ENCODE peak calls at places on chromosomes 5 and 9, in ten cellular contexts. B is activated CD4-positive, alpha-beta T cell treated with anti-CD3 and anti-CD28 coated beads, Interleukin-2, amount 50 U/mL, for 48 hours; A is HCEC 1CT; P is pulmonary artery endothelial cell; H is NCI-H2171; X is AML-193; F is GM23338; Y is activated T-helper 1 cell treated with anti-CD3 and anti-CD28 coated beads, Interleukin-2, amount 50 U/mL, for 16 hours; W is Kasumi-1; S is AG04450. N is an unnamed sample.

GRCh38 chr5:107874810-107875209 is 204.1 kb upstream of the EFNA5 start:
- DNase-seq in B (no peak), A (peak; percentile 82), P (no peak), H (no peak), X (no peak), F (no peak), Y (no peak), W (no peak), S (no peak), N (no peak)

GRCh38 chr9:70130266-70130665 is 86.6 kb downstream of the MAMDC2 start:
- DNase-seq in B (no peak), A (no peak), P (no peak), H (no peak), X (peak; percentile 8), F (no peak), Y (no peak), W (no peak), S (no peak), N (no peak)

GRCh38 chr9:133741716-133742115 is 3.6 kb upstream of the SARDH start:
- DNase-seq in B (no peak), A (no peak), P (no peak), H (no peak), X (no peak), F (no peak), Y (no peak), W (no peak), S (no peak), N (no peak)

GRCh38 chr5:135578685-135579341 is at the start of gene CXCL14:
- DNase-seq in B (peak; percentile 15), A (peak; percentile 23), P (no peak), H (no peak), X (no peak), F (peak; percentile 84), Y (no peak), W (no peak), S (no peak), N (no peak)

GRCh38 chr9:99873531-99873930 is 32.9 kb upstream of the STX17 start:
- DNase-seq in B (no peak), A (peak; percentile 88), P (no peak), H (no peak), X (no peak), F (no peak), Y (no peak), W (no peak), S (peak; percentile 11), N (no peak)

GRCh38 chr9:123396007-123396511 is 40.1 kb downstream of the CRB2 start:
- DNase-seq in B (no peak), A (no peak), P (no peak), H (no peak), X (no peak), F (no peak), Y (no peak), W (no peak), S (no peak), N (no peak)

GRCh38 chr9:123322771-123323481 is 33.1 kb upstream of the CRB2 start:
- DNase-seq in B (peak; percentile 58), A (no peak), P (no peak), H (no peak), X (no peak), F (no peak), Y (peak; percentile 17), W (peak; percentile 59), S (no peak), N (no peak)

GRCh38 chr5:37435261-37435660 is 56.1 kb downstream of the WDR70 start:
- DNase-seq in B (no peak), A (peak; percentile 42), P (no peak), H (no peak), X (no peak), F (no peak), Y (no peak), W (no peak), S (peak; percentile 13), N (no peak)

GRCh38 chr9:116282598-116282997 is 129.0 kb downstream of the PAPPA start:
- DNase-seq in B (no peak), A (no peak), P (no peak), H (no peak), X (no peak), F (peak; percentile 53), Y (no peak), W (no peak), S (no peak), N (no peak)

GRCh38 chr5:76473676-76474075 is 70.6 kb downstream of the IQGAP2 start:
- DNase-seq in B (peak; percentile 53), A (no peak), P (no peak), H (no peak), X (no peak), F (no peak), Y (peak; percentile 44), W (peak; percentile 26), S (no peak), N (no peak)

GRCh38 chr9:34457266-34458012 is 931 bp downstream of the FAM219A start:
- DNase-seq in B (peak; percentile 20), A (peak; percentile 68), P (peak; percentile 26), H (no peak), X (no peak), F (peak; percentile 80), Y (no peak), W (no peak), S (no peak), N (no peak)

GRCh38 chr9:97501177-97501971 is at the start of gene TMOD1:
- DNase-seq in B (peak; percentile 49), A (peak; percentile 48), P (no peak), H (peak; percentile 69), X (no peak), F (peak; percentile 73), Y (peak; percentile 23), W (peak; percentile 35), S (no peak), N (no peak)

GRCh38 chr5:137300411-137301240 is 198.5 kb downstream of the SPOCK1 start:
- DNase-seq in B (no peak), A (peak; percentile 18), P (peak; percentile 71), H (no peak), X (no peak), F (no peak), Y (no peak), W (no peak), S (no peak), N (peak; percentile 80)